ENCODE peak calls at places on chromosomes 11 and 22, in five cellular contexts. One of them, this sample, is unnamed.

GRCh38 chr22:39575552-39575825 is 4.9 kb downstream of the CACNA1I start:
- DNase-seq in M059J: no peak
- DNase-seq in activated naive CD4-positive, alpha-beta T cell: no peak
- DNase-seq in endothelial cell: no peak
- DNase-seq in effector memory CD8-positive, alpha-beta T cell: no peak
- DNase-seq in this sample: no peak

GRCh38 chr22:32585737-32586136 is 111.1 kb downstream of the FBXO7 start:
- DNase-seq in activated naive CD4-positive, alpha-beta T cell: no peak
- DNase-seq in endothelial cell: no peak
- DNase-seq in effector memory CD8-positive, alpha-beta T cell: no peak
- DNase-seq in M059J: no peak
- DNase-seq in this sample: no peak

GRCh38 chr11:102323542-102324261 is 6.4 kb downstream of the BIRC3 start:
- DNase-seq in effector memory CD8-positive, alpha-beta T cell: no peak
- DNase-seq in M059J: peak
- DNase-seq in endothelial cell: no peak
- DNase-seq in activated naive CD4-positive, alpha-beta T cell: no peak
- DNase-seq in this sample: no peak

GRCh38 chr11:9568854-9569587 is 4.4 kb upstream of the WEE1 start:
- DNase-seq in endothelial cell: peak
- DNase-seq in effector memory CD8-positive, alpha-beta T cell: no peak
- DNase-seq in activated naive CD4-positive, alpha-beta T cell: no peak
- DNase-seq in M059J: peak
- DNase-seq in this sample: peak

GRCh38 chr22:32850591-32851517 is 49.3 kb downstream of the TIMP3 start:
- DNase-seq in effector memory CD8-positive, alpha-beta T cell: no peak
- DNase-seq in activated naive CD4-positive, alpha-beta T cell: no peak
- DNase-seq in endothelial cell: no peak
- DNase-seq in M059J: no peak
- DNase-seq in this sample: no peak

GRCh38 chr22:23997092-23997491 is 8.2 kb downstream of the GSTT4 start:
- DNase-seq in activated naive CD4-positive, alpha-beta T cell: no peak
- DNase-seq in M059J: no peak
- DNase-seq in endothelial cell: no peak
- DNase-seq in effector memory CD8-positive, alpha-beta T cell: no peak
- DNase-seq in this sample: no peak

GRCh38 chr11:76148941-76149613 is 57.2 kb downstream of the WNT11 start:
- DNase-seq in effector memory CD8-positive, alpha-beta T cell: no peak
- DNase-seq in M059J: no peak
- DNase-seq in endothelial cell: no peak
- DNase-seq in activated naive CD4-positive, alpha-beta T cell: no peak
- DNase-seq in this sample: no peak

GRCh38 chr22:50416996-50417395 is 57.8 kb downstream of the SBF1 start:
- DNase-seq in endothelial cell: no peak
- DNase-seq in activated naive CD4-positive, alpha-beta T cell: no peak
- DNase-seq in M059J: no peak
- DNase-seq in effector memory CD8-positive, alpha-beta T cell: no peak
- DNase-seq in this sample: no peak

GRCh38 chr11:68325183-68325893 is 12.9 kb downstream of the LRP5 start:
- DNase-seq in endothelial cell: no peak
- DNase-seq in effector memory CD8-positive, alpha-beta T cell: no peak
- DNase-seq in M059J: no peak
- DNase-seq in activated naive CD4-positive, alpha-beta T cell: no peak
- DNase-seq in this sample: no peak

GRCh38 chr11:63951779-63952536 is 13.2 kb downstream of the NAA40 start:
- DNase-seq in M059J: no peak
- DNase-seq in effector memory CD8-positive, alpha-beta T cell: peak
- DNase-seq in activated naive CD4-positive, alpha-beta T cell: no peak
- DNase-seq in endothelial cell: no peak
- DNase-seq in this sample: peak